ENCODE peak calls at places on chromosomes 13 and 19, in four cellular contexts. O is Calu3, K is colonic mucosa, A is PC-3. G is an unnamed sample.
A peak's percentile ranks its signal among the peaks of the same experiment; 100 is the strongest.

GRCh38 chr19:35077411-35078223 is 36.1 kb downstream of the HPN start:
- DNase-seq in O (no peak), K (no peak), A (no peak), G (no peak)

GRCh38 chr19:3778104-3778867 is 6.3 kb upstream of the RAX2 start:
- DNase-seq in O (no peak), K (no peak), A (no peak), G (no peak)

GRCh38 chr19:42224940-42225717 is 5.0 kb downstream of the ZNF526 start:
- DNase-seq in O (no peak), K (no peak), A (no peak), G (no peak)

GRCh38 chr19:28727133-28727834 is 485.7 kb downstream of the UQCRFS1 start:
- DNase-seq in O (no peak), K (no peak), A (no peak), G (no peak)

GRCh38 chr13:97982286-97982685 is 28.8 kb downstream of the IPO5 start:
- DNase-seq in O (no peak), K (no peak), A (no peak), G (no peak)

GRCh38 chr19:3683866-3684816 is 16.1 kb downstream of the PIP5K1C start:
- DNase-seq in O (no peak), K (no peak), A (no peak), G (no peak)

GRCh38 chr13:96849091-96849490 is 145.2 kb downstream of the OXGR1 start:
- DNase-seq in O (no peak), K (no peak), A (no peak), G (no peak)

GRCh38 chr19:29467824-29468401 is 57.9 kb upstream of the VSTM2B start:
- DNase-seq in O (peak; percentile 40), K (no peak), A (peak; percentile 54), G (no peak)

GRCh38 chr13:48146636-48147035 is 51.7 kb upstream of the MED4 start:
- DNase-seq in O (no peak), K (no peak), A (no peak), G (no peak)

GRCh38 chr19:8654591-8655339 is 24.3 kb downstream of the NFILZ start:
- DNase-seq in O (peak; percentile 60), K (peak; percentile 35), A (peak; percentile 65), G (peak; percentile 81)

GRCh38 chr13:28751210-28751935 is 32.6 kb upstream of the SLC46A3 start:
- DNase-seq in O (no peak), K (no peak), A (no peak), G (no peak)

GRCh38 chr13:28753208-28753892 is 34.6 kb upstream of the SLC46A3 start:
- DNase-seq in O (peak; percentile 30), K (peak; percentile 59), A (peak; percentile 92), G (no peak)

GRCh38 chr13:28753946-28754345 is 35.2 kb upstream of the SLC46A3 start:
- DNase-seq in O (no peak), K (no peak), A (no peak), G (no peak)

GRCh38 chr13:28755546-28755870 is 36.7 kb upstream of the SLC46A3 start:
- DNase-seq in O (no peak), K (no peak), A (no peak), G (no peak)

GRCh38 chr13:28754698-28755545 is 36.2 kb upstream of the SLC46A3 start:
- DNase-seq in O (no peak), K (peak; percentile 47), A (peak; percentile 44), G (no peak)
- TF ChIP-seq CTCF in O (no peak), K (no peak), A (no peak), G (no peak)

DNA sequence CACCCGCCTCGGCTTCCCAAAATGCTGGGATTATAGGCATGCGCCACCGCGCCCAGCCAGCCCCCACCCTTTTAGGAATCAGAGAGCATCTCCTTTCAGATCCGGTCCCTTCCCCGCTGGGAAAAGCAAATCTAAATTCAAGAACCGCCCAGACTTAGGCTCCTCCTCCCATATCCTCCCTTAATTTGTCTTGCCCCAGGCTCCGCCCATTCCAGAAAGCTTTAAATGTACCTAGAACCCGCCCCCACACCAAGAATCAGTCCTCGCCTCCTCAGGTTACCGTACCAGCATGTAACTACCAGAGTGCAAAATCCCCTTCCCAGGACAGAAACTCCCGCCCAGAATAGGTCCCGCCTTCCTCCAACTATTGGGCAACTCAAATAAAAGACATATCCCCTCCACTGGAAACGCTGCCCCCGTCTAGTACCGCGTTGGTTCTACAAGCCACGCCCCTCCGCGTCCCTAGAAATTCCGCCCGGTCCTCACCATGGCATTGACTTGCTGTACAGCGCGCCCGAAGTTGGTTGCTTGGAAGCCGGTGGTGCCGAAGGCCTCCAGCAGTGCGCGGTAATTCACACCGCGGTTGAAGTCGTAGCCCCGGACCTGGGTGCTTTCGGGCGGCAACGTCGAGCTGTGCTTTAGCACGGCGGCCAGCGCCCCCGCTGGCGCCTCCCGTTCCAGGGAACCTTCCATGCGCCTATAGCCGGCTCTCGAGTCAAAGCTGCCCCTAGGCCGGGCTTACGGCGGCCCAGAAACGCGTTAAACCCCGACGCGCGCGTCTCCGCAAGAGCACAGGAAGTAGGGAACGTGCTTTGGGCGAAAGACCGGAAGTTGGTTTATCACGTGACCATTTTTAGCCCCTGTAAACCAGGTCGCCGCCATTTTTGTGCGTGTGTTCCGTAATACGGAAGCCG is at the start of gene DHPS:
- DNase-seq in O (peak; percentile 81), K (peak; percentile 95), A (peak; percentile 99), G (peak; percentile 88)
- TF ChIP-seq CTCF in O (no peak), K (no peak), A (no peak), G (no peak)

GRCh38 chr13:36480726-36481485 is 48.6 kb downstream of the CCNA1 start:
- DNase-seq in O (no peak), K (no peak), A (no peak), G (no peak)

GRCh38 chr13:36476661-36477060 is 44.4 kb downstream of the CCNA1 start:
- DNase-seq in O (no peak), K (no peak), A (no peak), G (no peak)

GRCh38 chr13:36475468-36475867 is 43.2 kb downstream of the CCNA1 start:
- DNase-seq in O (peak; percentile 25), K (no peak), A (peak; percentile 58), G (no peak)
- TF ChIP-seq CTCF in O (no peak), K (no peak), A (peak; percentile 63), G (no peak)

GRCh38 chr13:30803791-30804190 is 68.4 kb downstream of the ALOX5AP start:
- DNase-seq in O (no peak), K (no peak), A (no peak), G (peak; percentile 50)

GRCh38 chr13:30805603-30806011 is 70.3 kb downstream of the ALOX5AP start:
- DNase-seq in O (peak; percentile 70), K (no peak), A (no peak), G (no peak)

GRCh38 chr13:30802953-30803478 is 67.7 kb downstream of the ALOX5AP start:
- DNase-seq in O (peak; percentile 78), K (peak; percentile 87), A (peak; percentile 73), G (peak; percentile 84)

GRCh38 chr13:30805132-30805537 is 69.8 kb downstream of the ALOX5AP start:
- DNase-seq in O (no peak), K (no peak), A (no peak), G (no peak)

GRCh38 chr13:30804474-30804873 is 69.1 kb downstream of the ALOX5AP start:
- DNase-seq in O (no peak), K (no peak), A (no peak), G (no peak)
- TF ChIP-seq CTCF in O (no peak), K (no peak), A (peak; percentile 33), G (peak; percentile 38)

GRCh38 chr19:15161028-15161984 is 39.5 kb downstream of the NOTCH3 start:
- DNase-seq in O (peak; percentile 54), K (no peak), A (peak; percentile 51), G (no peak)
- TF ChIP-seq CTCF in O (peak; percentile 37), K (no peak), A (peak; percentile 79), G (peak; percentile 63)

GRCh38 chr13:57630661-57631606 is 610 bp upstream of the PCDH17 start:
- DNase-seq in O (no peak), K (no peak), A (peak; percentile 14), G (no peak)

GRCh38 chr13:57631607-57632275 is at the start of gene PCDH17:
- DNase-seq in O (no peak), K (no peak), A (no peak), G (no peak)

GRCh38 chr13:57629821-57630235 is 1.7 kb upstream of the PCDH17 start:
- DNase-seq in O (no peak), K (peak; percentile 40), A (peak; percentile 23), G (peak; percentile 95)

GRCh38 chr13:57627663-57628062 is 3.9 kb upstream of the PCDH17 start:
- DNase-seq in O (no peak), K (no peak), A (peak; percentile 41), G (no peak)

GRCh38 chr13:57629391-57629804 is 2.1 kb upstream of the PCDH17 start:
- DNase-seq in O (no peak), K (no peak), A (no peak), G (no peak)
- TF ChIP-seq CTCF in O (no peak), K (no peak), A (no peak), G (peak; percentile 37)

DNA sequence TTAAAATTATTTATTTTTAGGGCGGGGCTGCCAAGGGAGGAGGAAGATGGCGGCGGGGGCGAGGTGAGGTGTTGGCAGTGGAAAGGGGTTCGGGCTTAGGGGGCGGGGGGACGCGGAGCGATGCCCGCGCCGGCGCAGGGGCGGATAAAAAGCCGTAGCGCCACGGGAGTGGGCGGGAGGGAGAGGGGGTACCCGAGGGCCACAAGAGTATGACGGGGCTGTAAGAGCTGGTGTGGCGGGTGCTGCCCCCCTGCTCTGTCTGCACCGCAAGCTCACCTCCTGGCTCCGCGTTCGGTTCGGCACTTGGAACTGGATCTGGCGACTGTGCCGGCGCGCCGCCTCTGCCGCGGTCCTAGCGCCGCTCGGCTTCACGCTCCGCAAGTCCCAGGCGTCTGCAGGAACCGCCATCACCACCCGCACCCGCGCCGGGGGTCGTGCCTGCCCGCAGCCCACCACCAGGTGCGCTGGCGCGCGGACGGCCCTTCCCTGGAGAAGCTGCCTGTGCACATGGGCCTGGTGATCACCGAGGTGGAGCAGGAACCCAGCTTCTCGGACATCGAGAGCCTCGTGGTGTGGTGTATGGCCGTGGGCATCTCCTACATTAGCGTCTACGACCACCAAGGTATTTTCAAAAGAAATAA is 265.2 kb upstream of the SGCG start:
- DNase-seq in O (peak; percentile 13), K (peak; percentile 43), A (no peak), G (peak; percentile 84)
- TF ChIP-seq CTCF in O (no peak), K (no peak), A (no peak), G (peak; percentile 69)

GRCh38 chr13:24742986-24743385 is 21.0 kb upstream of the RNF17 start:
- DNase-seq in O (no peak), K (no peak), A (no peak), G (no peak)
- TF ChIP-seq CTCF in O (no peak), K (no peak), A (no peak), G (no peak)